ENCODE peak calls at places on chromosomes 3 and 15, in four cellular contexts. V, I, A and H are unnamed samples.

GRCh38 chr15:64925335-64926330 is 13.9 kb downstream of the ANKDD1A start:
- DNase-seq in I (no peak), A (no peak), V (no peak), H (no peak)

GRCh38 chr15:32736351-32737061 is 18.7 kb downstream of the GREM1 start:
- DNase-seq in I (peak; percentile 72), A (no peak), V (no peak), H (no peak)

GRCh38 chr3:41265823-41266273 is 66.5 kb downstream of the CTNNB1 start:
- DNase-seq in I (peak; percentile 76), A (no peak), V (no peak), H (peak; percentile 86)

GRCh38 chr15:92665100-92665555 is 9.6 kb upstream of the FAM174B start:
- DNase-seq in V (no peak), I (peak; percentile 2), A (no peak), H (no peak)

GRCh38 chr15:46137443-46137842 is 502.6 kb downstream of the SQOR start:
- DNase-seq in A (no peak), I (no peak), V (no peak), H (no peak)

GRCh38 chr3:143348486-143349327 is 229.1 kb downstream of the CHST2 start:
- DNase-seq in V (no peak), A (no peak), I (no peak), H (no peak)

GRCh38 chr3:39447637-39448483 is 19.6 kb upstream of the MOBP start:
- DNase-seq in V (peak; percentile 72), I (peak; percentile 91), A (no peak), H (peak; percentile 69)

GRCh38 chr3:190197346-190197763 is 76.7 kb upstream of the P3H2 start:
- DNase-seq in A (no peak), V (no peak), I (peak; percentile 21), H (no peak)

GRCh38 chr15:91031796-91032195 is 9.4 kb upstream of the VPS33B start:
- DNase-seq in A (no peak), I (no peak), V (no peak), H (no peak)

GRCh38 chr15:95284933-95285401 is 1045.5 kb upstream of the NR2F2 start:
- DNase-seq in I (peak; percentile 48), V (peak; percentile 66), A (no peak), H (no peak)

GRCh38 chr3:195892355-195893120 is 15.8 kb downstream of the TNK2 start:
- DNase-seq in A (peak; percentile 73), I (peak; percentile 79), V (no peak), H (peak; percentile 65)

GRCh38 chr3:43214616-43215015 is 71.7 kb upstream of the SNRK start:
- DNase-seq in V (no peak), A (no peak), I (peak; percentile 29), H (peak; percentile 21)

GRCh38 chr3:133038731-133039398 is 674 bp downstream of the TMEM108 start:
- DNase-seq in I (peak; percentile 37), A (peak; percentile 43), V (no peak), H (peak; percentile 39)

GRCh38 chr3:54866221-54866620 is 61.6 kb downstream of the LRTM1 start:
- DNase-seq in I (no peak), V (no peak), A (no peak), H (no peak)

GRCh38 chr3:171388537-171388936 is 71.7 kb downstream of the TNIK start:
- DNase-seq in A (no peak), I (no peak), V (no peak), H (no peak)

GRCh38 chr15:33490703-33491102 is 179.9 kb downstream of the RYR3 start:
- DNase-seq in A (peak; percentile 43), I (no peak), V (no peak), H (no peak)

GRCh38 chr15:41773729-41774061 is 589 bp upstream of the MAPKBP1 start:
- DNase-seq in I (no peak), V (no peak), A (no peak), H (no peak)

GRCh38 chr3:159911011-159911663 is 77.5 kb upstream of the IL12A start:
- DNase-seq in V (no peak), A (no peak), I (no peak), H (peak; percentile 61)

GRCh38 chr15:79811406-79812405 is 85.1 kb downstream of the MTHFS start:
- DNase-seq in A (peak; percentile 84), I (peak; percentile 63), V (no peak), H (no peak)

GRCh38 chr15:95498956-95499355 is 831.5 kb upstream of the NR2F2 start:
- DNase-seq in A (no peak), V (no peak), I (no peak), H (no peak)